ENCODE peak calls at places on chromosomes 2 and 18, in four cellular contexts. One of them, this sample, is unnamed.

GRCh38 chr2:28129955-28130695 is 239.6 kb downstream of the BABAM2 start:
- DNase-seq in transverse colon: no peak
- DNase-seq in SK-N-SH: no peak
- DNase-seq in ovary: no peak
- DNase-seq in this sample: no peak

GRCh38 chr2:63735931-63736820 is 105.5 kb upstream of the UGP2 start:
- DNase-seq in transverse colon: no peak
- DNase-seq in SK-N-SH: no peak
- DNase-seq in ovary: no peak
- DNase-seq in this sample: no peak

GRCh38 chr2:102615620-102616436 is 3.5 kb upstream of the SLC9A2 start:
- DNase-seq in transverse colon: peak; percentile 65
- DNase-seq in SK-N-SH: peak; percentile 69
- DNase-seq in ovary: no peak
- DNase-seq in this sample: peak; percentile 53

GRCh38 chr2:102033028-102033749 is 41.4 kb downstream of the IL1R2 start:
- DNase-seq in transverse colon: peak; percentile 51
- DNase-seq in SK-N-SH: no peak
- DNase-seq in ovary: peak; percentile 44
- DNase-seq in this sample: peak; percentile 87

GRCh38 chr2:63796796-63797195 is 44.9 kb upstream of the UGP2 start:
- DNase-seq in transverse colon: no peak
- DNase-seq in SK-N-SH: no peak
- DNase-seq in ovary: no peak
- DNase-seq in this sample: no peak

GRCh38 chr2:207252979-207253640 is 87.4 kb upstream of the KLF7 start:
- DNase-seq in transverse colon: no peak
- DNase-seq in SK-N-SH: peak; percentile 56
- DNase-seq in ovary: no peak
- DNase-seq in this sample: no peak

GRCh38 chr2:176892818-176893217 is 319.8 kb upstream of the HNRNPA3 start:
- DNase-seq in transverse colon: no peak
- DNase-seq in SK-N-SH: no peak
- DNase-seq in ovary: no peak
- DNase-seq in this sample: no peak

GRCh38 chr2:69083126-69083733 is 70.3 kb downstream of the ANTXR1 start:
- DNase-seq in transverse colon: no peak
- DNase-seq in SK-N-SH: no peak
- DNase-seq in ovary: no peak
- DNase-seq in this sample: no peak

GRCh38 chr2:121038831-121039230 is 246.2 kb downstream of the TFCP2L1 start:
- DNase-seq in transverse colon: no peak
- DNase-seq in SK-N-SH: peak; percentile 64
- DNase-seq in ovary: no peak
- DNase-seq in this sample: peak; percentile 28

GRCh38 chr18:10033038-10033437 is 119.2 kb downstream of the VAPA start:
- DNase-seq in transverse colon: no peak
- DNase-seq in SK-N-SH: no peak
- DNase-seq in ovary: no peak
- DNase-seq in this sample: no peak

GRCh38 chr2:30074023-30074422 is 72.8 kb upstream of the YPEL5 start:
- DNase-seq in transverse colon: no peak
- DNase-seq in SK-N-SH: no peak
- DNase-seq in ovary: no peak
- DNase-seq in this sample: no peak

GRCh38 chr18:74579704-74580103 is 18.0 kb upstream of the ZNF407 start:
- DNase-seq in transverse colon: no peak
- DNase-seq in SK-N-SH: no peak
- DNase-seq in ovary: no peak
- DNase-seq in this sample: no peak

GRCh38 chr18:63444567-63444966 is 22.3 kb upstream of the VPS4B start:
- DNase-seq in transverse colon: no peak
- DNase-seq in SK-N-SH: no peak
- DNase-seq in ovary: no peak
- DNase-seq in this sample: no peak

GRCh38 chr2:185475868-185476267 is 262.7 kb upstream of the FSIP2 start:
- DNase-seq in transverse colon: no peak
- DNase-seq in SK-N-SH: no peak
- DNase-seq in ovary: no peak
- DNase-seq in this sample: no peak

GRCh38 chr2:217706095-217706494 is 296.7 kb downstream of the TNS1 start:
- DNase-seq in transverse colon: no peak
- DNase-seq in SK-N-SH: no peak
- DNase-seq in ovary: no peak
- DNase-seq in this sample: no peak

GRCh38 chr2:173101687-173102086 is 26.0 kb downstream of the MAP3K20 start:
- DNase-seq in transverse colon: no peak
- DNase-seq in SK-N-SH: no peak
- DNase-seq in ovary: no peak
- DNase-seq in this sample: no peak

GRCh38 chr2:216532562-216532961 is 33.9 kb downstream of the RPL37A start:
- DNase-seq in transverse colon: no peak
- DNase-seq in SK-N-SH: no peak
- DNase-seq in ovary: no peak
- DNase-seq in this sample: no peak

GRCh38 chr18:8972116-8972515 is 130.4 kb upstream of the NDUFV2 start:
- DNase-seq in transverse colon: no peak
- DNase-seq in SK-N-SH: no peak
- DNase-seq in ovary: no peak
- DNase-seq in this sample: no peak

GRCh38 chr2:191660575-191660974 is 17.4 kb upstream of the NABP1 start:
- DNase-seq in transverse colon: no peak
- DNase-seq in SK-N-SH: no peak
- DNase-seq in ovary: no peak
- DNase-seq in this sample: no peak

GRCh38 chr2:160406591-160407392 is 86.8 kb downstream of the RBMS1 start:
- DNase-seq in transverse colon: peak; percentile 58
- DNase-seq in SK-N-SH: peak; percentile 76
- DNase-seq in ovary: peak; percentile 65
- DNase-seq in this sample: peak; percentile 52

GRCh38 chr2:219073413-219074129 is 12.8 kb upstream of the IHH start:
- DNase-seq in transverse colon: peak; percentile 68
- DNase-seq in SK-N-SH: peak; percentile 68
- DNase-seq in ovary: peak; percentile 26
- DNase-seq in this sample: peak; percentile 60

GRCh38 chr2:219514836-219515235 is 554 bp downstream of the ASIC4 start:
- DNase-seq in transverse colon: no peak
- DNase-seq in SK-N-SH: no peak
- DNase-seq in ovary: no peak
- DNase-seq in this sample: no peak

GRCh38 chr18:23585007-23585871 is 1.1 kb downstream of the NPC1 start:
- DNase-seq in transverse colon: peak; percentile 13
- DNase-seq in SK-N-SH: peak; percentile 25
- DNase-seq in ovary: no peak
- DNase-seq in this sample: peak; percentile 17

GRCh38 chr2:98444436-98445166 is at the start of gene INPP4A:
- DNase-seq in transverse colon: peak; percentile 80
- DNase-seq in SK-N-SH: peak; percentile 98
- DNase-seq in ovary: peak; percentile 67
- DNase-seq in this sample: peak; percentile 64

GRCh38 chr2:179268277-179268935 is 3.8 kb upstream of the SESTD1 start:
- DNase-seq in transverse colon: no peak
- DNase-seq in SK-N-SH: no peak
- DNase-seq in ovary: no peak
- DNase-seq in this sample: no peak

GRCh38 chr2:233139875-233140585 is 79.9 kb downstream of the INPP5D start:
- DNase-seq in transverse colon: no peak
- DNase-seq in SK-N-SH: no peak
- DNase-seq in ovary: no peak
- DNase-seq in this sample: no peak

GRCh38 chr2:173436088-173436487 is 81.4 kb downstream of the CDCA7 start:
- DNase-seq in transverse colon: no peak
- DNase-seq in SK-N-SH: no peak
- DNase-seq in ovary: no peak
- DNase-seq in this sample: no peak

GRCh38 chr2:100008960-100009359 is 133.4 kb downstream of the AFF3 start:
- DNase-seq in transverse colon: no peak
- DNase-seq in SK-N-SH: no peak
- DNase-seq in ovary: no peak
- DNase-seq in this sample: no peak

GRCh38 chr2:10331033-10331701 is 28.5 kb downstream of the HPCAL1 start:
- DNase-seq in transverse colon: peak; percentile 80
- DNase-seq in SK-N-SH: no peak
- DNase-seq in ovary: no peak
- DNase-seq in this sample: no peak

GRCh38 chr2:28752608-28752984 is 966 bp downstream of the PPP1CB start:
- DNase-seq in transverse colon: no peak
- DNase-seq in SK-N-SH: no peak
- DNase-seq in ovary: no peak
- DNase-seq in this sample: no peak

GRCh38 chr2:37287966-37288365 is 36.7 kb downstream of the PRKD3 start:
- DNase-seq in transverse colon: no peak
- DNase-seq in SK-N-SH: peak; percentile 46
- DNase-seq in ovary: no peak
- DNase-seq in this sample: no peak

GRCh38 chr2:170843656-170844055 is 27.0 kb downstream of the GAD1 start:
- DNase-seq in transverse colon: no peak
- DNase-seq in SK-N-SH: no peak
- DNase-seq in ovary: no peak
- DNase-seq in this sample: no peak

GRCh38 chr18:79581406-79581805 is 98.2 kb upstream of the CTDP1 start:
- DNase-seq in transverse colon: peak; percentile 1
- DNase-seq in SK-N-SH: no peak
- DNase-seq in ovary: no peak
- DNase-seq in this sample: no peak

GRCh38 chr2:76316691-76317090 is 606.0 kb upstream of the GCFC2 start:
- DNase-seq in transverse colon: no peak
- DNase-seq in SK-N-SH: no peak
- DNase-seq in ovary: no peak
- DNase-seq in this sample: no peak

GRCh38 chr2:8049111-8049720 is 632.6 kb upstream of the ID2 start:
- DNase-seq in transverse colon: no peak
- DNase-seq in SK-N-SH: no peak
- DNase-seq in ovary: no peak
- DNase-seq in this sample: no peak

GRCh38 chr18:57959278-57959677 is 84.7 kb upstream of the NEDD4L start:
- DNase-seq in transverse colon: peak; percentile 53
- DNase-seq in SK-N-SH: peak; percentile 49
- DNase-seq in ovary: no peak
- DNase-seq in this sample: no peak

GRCh38 chr18:7958081-7958896 is 391.2 kb downstream of the PTPRM start:
- DNase-seq in transverse colon: no peak
- DNase-seq in SK-N-SH: no peak
- DNase-seq in ovary: no peak
- DNase-seq in this sample: no peak

GRCh38 chr2:96642564-96643350 is at the start of gene FER1L5:
- DNase-seq in transverse colon: no peak
- DNase-seq in SK-N-SH: peak; percentile 45
- DNase-seq in ovary: peak; percentile 62
- DNase-seq in this sample: peak; percentile 40
- H3K27ac ChIP-seq in transverse colon: no peak within 1 kb of the TSS
- H3K27ac ChIP-seq in SK-N-SH: no peak within 1 kb of the TSS
- H3K27ac ChIP-seq in ovary: no peak within 1 kb of the TSS
- H3K27ac ChIP-seq in this sample: no peak within 1 kb of the TSS

GRCh38 chr2:74291891-74292621 is 51.2 kb downstream of the SLC4A5 start:
- DNase-seq in transverse colon: no peak
- DNase-seq in SK-N-SH: no peak
- DNase-seq in ovary: no peak
- DNase-seq in this sample: no peak

GRCh38 chr2:74290066-74290465 is 53.1 kb downstream of the SLC4A5 start:
- DNase-seq in transverse colon: no peak
- DNase-seq in SK-N-SH: no peak
- DNase-seq in ovary: no peak
- DNase-seq in this sample: no peak

GRCh38 chr2:74290466-74291216 is 52.6 kb downstream of the SLC4A5 start:
- DNase-seq in transverse colon: peak; percentile 37
- DNase-seq in SK-N-SH: no peak
- DNase-seq in ovary: no peak
- DNase-seq in this sample: no peak

GRCh38 chr2:74292752-74293151 is 50.5 kb downstream of the SLC4A5 start:
- DNase-seq in transverse colon: no peak
- DNase-seq in SK-N-SH: no peak
- DNase-seq in ovary: no peak
- DNase-seq in this sample: no peak

GRCh38 chr2:74291217-74291551 is 52.0 kb downstream of the SLC4A5 start:
- DNase-seq in transverse colon: no peak
- DNase-seq in SK-N-SH: no peak
- DNase-seq in ovary: no peak
- DNase-seq in this sample: no peak
- TF ChIP-seq CTCF in transverse colon: no peak
- TF ChIP-seq CTCF in SK-N-SH: no peak
- TF ChIP-seq CTCF in ovary: no peak
- TF ChIP-seq CTCF in this sample: no peak

GRCh38 chr18:2881490-2882195 is 34.8 kb downstream of the EMILIN2 start:
- DNase-seq in transverse colon: peak; percentile 43
- DNase-seq in SK-N-SH: no peak
- DNase-seq in ovary: peak; percentile 89
- DNase-seq in this sample: no peak
- H3K4me3 ChIP-seq in transverse colon: no peak overlapping the region
- H3K4me3 ChIP-seq in SK-N-SH: no peak overlapping the region
- H3K4me3 ChIP-seq in ovary: no peak overlapping the region
- H3K4me3 ChIP-seq in this sample: no peak overlapping the region

GRCh38 chr2:128477891-128478290 is 159.2 kb upstream of the HS6ST1 start:
- DNase-seq in transverse colon: no peak
- DNase-seq in SK-N-SH: no peak
- DNase-seq in ovary: no peak
- DNase-seq in this sample: no peak
- H3K27ac ChIP-seq in transverse colon: no peak overlapping the region
- H3K27ac ChIP-seq in SK-N-SH: no peak overlapping the region
- H3K27ac ChIP-seq in ovary: no peak overlapping the region
- H3K27ac ChIP-seq in this sample: no peak overlapping the region

DNA sequence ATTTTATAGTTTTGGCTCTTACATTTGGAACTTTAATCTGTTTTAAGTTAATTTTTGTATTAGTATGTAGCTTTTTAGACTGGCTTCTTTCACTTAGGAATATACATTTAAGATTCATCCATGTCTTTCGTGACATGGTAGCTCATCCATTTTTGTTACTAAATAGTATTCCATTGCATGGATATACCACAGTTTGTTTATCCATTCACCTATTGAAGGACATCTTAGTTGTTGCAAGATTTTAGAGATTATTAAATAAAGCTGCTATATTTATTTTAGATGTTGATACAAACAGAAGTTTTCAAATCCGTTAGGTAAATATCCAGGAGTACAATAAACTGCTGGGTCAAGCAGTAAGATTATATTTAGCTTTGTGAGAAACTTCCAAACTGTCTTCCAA is 58.0 kb upstream of the ZNF521 start:
- DNase-seq in transverse colon: no peak
- DNase-seq in SK-N-SH: no peak
- DNase-seq in ovary: no peak
- DNase-seq in this sample: no peak
- TF ChIP-seq CTCF in transverse colon: no peak
- TF ChIP-seq CTCF in SK-N-SH: no peak
- TF ChIP-seq CTCF in ovary: no peak
- TF ChIP-seq CTCF in this sample: no peak